ENCODE peak calls at places on chromosomes 11 and 22, in seven cellular contexts. O, P, S, B, R, T and A are unnamed samples.

GRCh38 chr22:19825016-19825339 is 29.7 kb downstream of the GNB1L start:
- DNase-seq in S (no peak), P (no peak), R (peak), T (no peak), O (no peak), B (no peak), A (no peak)

GRCh38 chr11:107018902-107019493 is 722 bp upstream of the GUCY1A2 start:
- DNase-seq in T (no peak), O (no peak), P (no peak), B (peak), S (no peak), R (peak), A (peak)

GRCh38 chr22:40007826-40008710 is 13.3 kb downstream of the FAM83F start:
- DNase-seq in O (no peak), S (no peak), T (peak), B (no peak), R (no peak), P (no peak), A (no peak)

GRCh38 chr11:64148200-64148916 is 17.6 kb downstream of the MACROD1 start:
- DNase-seq in O (no peak), B (peak), T (peak), S (peak), P (peak), R (peak), A (peak)

GRCh38 chr22:29925402-29925801 is 42.4 kb downstream of the MTMR3 start:
- DNase-seq in S (no peak), P (no peak), T (no peak), B (no peak), O (no peak), R (no peak), A (no peak)

GRCh38 chr11:64569300-64569970 is 21.6 kb upstream of the SLC22A12 start:
- DNase-seq in P (no peak), B (no peak), S (no peak), O (no peak), R (no peak), T (no peak), A (no peak)

GRCh38 chr22:50525991-50526848 is 822 bp upstream of the SCO2 start:
- DNase-seq in P (peak), B (peak), R (peak), S (peak), O (no peak), T (peak), A (peak)

GRCh38 chr11:34181254-34181653 is 75.8 kb downstream of the NAT10 start:
- DNase-seq in O (no peak), S (no peak), R (no peak), T (no peak), B (no peak), P (no peak), A (no peak)

GRCh38 chr11:67345949-67346819 is 7.2 kb downstream of the POLD4 start:
- DNase-seq in S (no peak), P (no peak), O (no peak), T (peak), R (peak), B (peak), A (peak)

GRCh38 chr11:61625525-61625924 is 44.6 kb upstream of the SYT7 start:
- DNase-seq in R (no peak), T (no peak), O (no peak), B (no peak), P (no peak), S (no peak), A (no peak)

GRCh38 chr22:20629401-20629800 is 122.0 kb downstream of the MED15 start:
- DNase-seq in P (no peak), S (no peak), R (no peak), O (no peak), B (no peak), T (no peak), A (no peak)